ENCODE peak calls at places on chromosome 5, in nine cellular contexts. One of them, this sample, is unnamed.

GRCh38 chr5:68353624-68354023 is 138.1 kb downstream of the PIK3R1 start:
- DNase-seq in HFF-Myc: no peak
- DNase-seq in GM06990: no peak
- DNase-seq in fibroblast of lung: peak
- DNase-seq in choroid plexus epithelial cell: peak
- DNase-seq in neural crest cell: no peak
- DNase-seq in GM23338: no peak
- DNase-seq in BJ: no peak
- DNase-seq in ovary: no peak
- DNase-seq in this sample: no peak

GRCh38 chr5:78716221-78716620 is 67.6 kb upstream of the LHFPL2 start:
- DNase-seq in choroid plexus epithelial cell: peak
- DNase-seq in fibroblast of lung: peak
- DNase-seq in HFF-Myc: no peak
- DNase-seq in BJ: no peak
- DNase-seq in neural crest cell: no peak
- DNase-seq in ovary: no peak
- DNase-seq in GM23338: no peak
- DNase-seq in GM06990: no peak
- DNase-seq in this sample: peak

GRCh38 chr5:5492087-5492933 is 69.8 kb downstream of the ICE1 start:
- DNase-seq in choroid plexus epithelial cell: peak
- DNase-seq in fibroblast of lung: peak
- DNase-seq in neural crest cell: no peak
- DNase-seq in GM06990: no peak
- DNase-seq in ovary: no peak
- DNase-seq in GM23338: peak
- DNase-seq in HFF-Myc: peak
- DNase-seq in BJ: no peak
- DNase-seq in this sample: peak

GRCh38 chr5:15598294-15598902 is 98.4 kb downstream of the FBXL7 start:
- DNase-seq in choroid plexus epithelial cell: peak
- DNase-seq in BJ: no peak
- DNase-seq in fibroblast of lung: no peak
- DNase-seq in GM06990: no peak
- DNase-seq in GM23338: peak
- DNase-seq in neural crest cell: peak
- DNase-seq in HFF-Myc: no peak
- DNase-seq in ovary: no peak
- DNase-seq in this sample: no peak

GRCh38 chr5:144267961-144268513 is 97.4 kb downstream of the KCTD16 start:
- DNase-seq in ovary: no peak
- DNase-seq in BJ: no peak
- DNase-seq in GM23338: no peak
- DNase-seq in HFF-Myc: no peak
- DNase-seq in neural crest cell: no peak
- DNase-seq in choroid plexus epithelial cell: no peak
- DNase-seq in GM06990: no peak
- DNase-seq in fibroblast of lung: no peak
- DNase-seq in this sample: no peak

GRCh38 chr5:28703651-28704260 is 1665.4 kb upstream of the CDH9 start:
- DNase-seq in GM23338: no peak
- DNase-seq in fibroblast of lung: peak
- DNase-seq in BJ: no peak
- DNase-seq in choroid plexus epithelial cell: peak
- DNase-seq in HFF-Myc: no peak
- DNase-seq in GM06990: no peak
- DNase-seq in neural crest cell: no peak
- DNase-seq in ovary: no peak
- DNase-seq in this sample: no peak

GRCh38 chr5:95664204-95664786 is 17.7 kb downstream of the RFESD start:
- DNase-seq in GM06990: peak
- DNase-seq in HFF-Myc: no peak
- DNase-seq in neural crest cell: peak
- DNase-seq in ovary: no peak
- DNase-seq in BJ: peak
- DNase-seq in choroid plexus epithelial cell: peak
- DNase-seq in fibroblast of lung: peak
- DNase-seq in GM23338: peak
- DNase-seq in this sample: no peak

GRCh38 chr5:29238115-29238514 is 1955.4 kb upstream of the CDH6 start:
- DNase-seq in choroid plexus epithelial cell: no peak
- DNase-seq in fibroblast of lung: no peak
- DNase-seq in GM06990: no peak
- DNase-seq in HFF-Myc: no peak
- DNase-seq in ovary: no peak
- DNase-seq in GM23338: peak
- DNase-seq in neural crest cell: no peak
- DNase-seq in BJ: no peak
- DNase-seq in this sample: no peak

GRCh38 chr5:114055318-114055788 is 306.5 kb upstream of the KCNN2 start:
- DNase-seq in HFF-Myc: no peak
- DNase-seq in GM06990: no peak
- DNase-seq in BJ: no peak
- DNase-seq in ovary: peak
- DNase-seq in neural crest cell: peak
- DNase-seq in GM23338: peak
- DNase-seq in fibroblast of lung: peak
- DNase-seq in choroid plexus epithelial cell: peak
- DNase-seq in this sample: peak

GRCh38 chr5:143033535-143034260 is 263.5 kb downstream of the ARHGAP26 start:
- DNase-seq in ovary: no peak
- DNase-seq in fibroblast of lung: peak
- DNase-seq in GM06990: no peak
- DNase-seq in HFF-Myc: peak
- DNase-seq in neural crest cell: no peak
- DNase-seq in BJ: peak
- DNase-seq in choroid plexus epithelial cell: peak
- DNase-seq in GM23338: no peak
- DNase-seq in this sample: peak

GRCh38 chr5:43839218-43839617 is 236.2 kb downstream of the NNT start:
- DNase-seq in HFF-Myc: peak
- DNase-seq in choroid plexus epithelial cell: peak
- DNase-seq in ovary: no peak
- DNase-seq in fibroblast of lung: peak
- DNase-seq in neural crest cell: no peak
- DNase-seq in GM06990: no peak
- DNase-seq in BJ: peak
- DNase-seq in GM23338: no peak
- DNase-seq in this sample: peak

GRCh38 chr5:149840226-149840825 is 104.3 kb downstream of the PDE6A start:
- DNase-seq in ovary: no peak
- DNase-seq in neural crest cell: no peak
- DNase-seq in fibroblast of lung: no peak
- DNase-seq in GM06990: no peak
- DNase-seq in BJ: no peak
- DNase-seq in choroid plexus epithelial cell: peak
- DNase-seq in GM23338: no peak
- DNase-seq in HFF-Myc: no peak
- DNase-seq in this sample: no peak

GRCh38 chr5:84149094-84149493 is 235.6 kb downstream of the EDIL3 start:
- DNase-seq in HFF-Myc: no peak
- DNase-seq in ovary: no peak
- DNase-seq in GM23338: peak
- DNase-seq in GM06990: no peak
- DNase-seq in BJ: no peak
- DNase-seq in choroid plexus epithelial cell: no peak
- DNase-seq in neural crest cell: no peak
- DNase-seq in fibroblast of lung: no peak
- DNase-seq in this sample: no peak

GRCh38 chr5:143641549-143641955 is 170.4 kb upstream of the HMHB1 start:
- DNase-seq in HFF-Myc: peak
- DNase-seq in ovary: no peak
- DNase-seq in neural crest cell: no peak
- DNase-seq in fibroblast of lung: peak
- DNase-seq in choroid plexus epithelial cell: peak
- DNase-seq in GM23338: no peak
- DNase-seq in GM06990: peak
- DNase-seq in BJ: peak
- DNase-seq in this sample: peak

GRCh38 chr5:6649186-6649585 is 15.9 kb downstream of the SRD5A1 start:
- DNase-seq in neural crest cell: no peak
- DNase-seq in BJ: no peak
- DNase-seq in ovary: no peak
- DNase-seq in GM23338: peak
- DNase-seq in HFF-Myc: no peak
- DNase-seq in choroid plexus epithelial cell: no peak
- DNase-seq in fibroblast of lung: no peak
- DNase-seq in GM06990: no peak
- DNase-seq in this sample: no peak

GRCh38 chr5:91288117-91288516 is 95.0 kb downstream of the ARRDC3 start:
- DNase-seq in GM06990: no peak
- DNase-seq in fibroblast of lung: peak
- DNase-seq in GM23338: no peak
- DNase-seq in choroid plexus epithelial cell: peak
- DNase-seq in ovary: no peak
- DNase-seq in neural crest cell: no peak
- DNase-seq in HFF-Myc: peak
- DNase-seq in BJ: no peak
- DNase-seq in this sample: no peak

GRCh38 chr5:171606414-171607024 is 179.1 kb upstream of the SMIM23 start:
- DNase-seq in choroid plexus epithelial cell: peak
- DNase-seq in fibroblast of lung: no peak
- DNase-seq in ovary: no peak
- DNase-seq in HFF-Myc: no peak
- DNase-seq in neural crest cell: no peak
- DNase-seq in GM23338: peak
- DNase-seq in GM06990: no peak
- DNase-seq in BJ: no peak
- DNase-seq in this sample: no peak
- TF ChIP-seq CTCF in choroid plexus epithelial cell: peak
- TF ChIP-seq CTCF in fibroblast of lung: peak
- TF ChIP-seq CTCF in ovary: no peak
- TF ChIP-seq CTCF in HFF-Myc: peak
- TF ChIP-seq CTCF in neural crest cell: peak
- TF ChIP-seq CTCF in GM23338: peak
- TF ChIP-seq CTCF in GM06990: peak
- TF ChIP-seq CTCF in BJ: peak
- TF ChIP-seq CTCF in this sample: peak

GRCh38 chr5:147240266-147240985 is 5.6 kb downstream of the STK32A start:
- DNase-seq in ovary: no peak
- DNase-seq in fibroblast of lung: no peak
- DNase-seq in GM06990: no peak
- DNase-seq in neural crest cell: no peak
- DNase-seq in HFF-Myc: no peak
- DNase-seq in GM23338: peak
- DNase-seq in choroid plexus epithelial cell: no peak
- DNase-seq in BJ: no peak
- DNase-seq in this sample: peak

GRCh38 chr5:147234098-147234824 is 565 bp upstream of the STK32A start:
- DNase-seq in ovary: peak
- DNase-seq in BJ: no peak
- DNase-seq in GM23338: peak
- DNase-seq in GM06990: peak
- DNase-seq in HFF-Myc: no peak
- DNase-seq in neural crest cell: no peak
- DNase-seq in fibroblast of lung: no peak
- DNase-seq in choroid plexus epithelial cell: no peak
- DNase-seq in this sample: no peak

GRCh38 chr5:147234825-147235635 is at the start of gene STK32A:
- DNase-seq in HFF-Myc: no peak
- DNase-seq in BJ: no peak
- DNase-seq in neural crest cell: peak
- DNase-seq in choroid plexus epithelial cell: peak
- DNase-seq in GM23338: peak
- DNase-seq in ovary: peak
- DNase-seq in fibroblast of lung: peak
- DNase-seq in GM06990: no peak
- DNase-seq in this sample: peak
- TF ChIP-seq CTCF in HFF-Myc: no peak
- TF ChIP-seq CTCF in BJ: no peak
- TF ChIP-seq CTCF in neural crest cell: no peak
- TF ChIP-seq CTCF in choroid plexus epithelial cell: no peak
- TF ChIP-seq CTCF in GM23338: no peak
- TF ChIP-seq CTCF in ovary: no peak
- TF ChIP-seq CTCF in fibroblast of lung: no peak
- TF ChIP-seq CTCF in GM06990: no peak
- TF ChIP-seq CTCF in this sample: no peak

GRCh38 chr5:136065588-136065987 is 36.8 kb downstream of the TGFBI start:
- DNase-seq in choroid plexus epithelial cell: no peak
- DNase-seq in GM06990: no peak
- DNase-seq in fibroblast of lung: no peak
- DNase-seq in BJ: no peak
- DNase-seq in ovary: no peak
- DNase-seq in neural crest cell: no peak
- DNase-seq in HFF-Myc: no peak
- DNase-seq in GM23338: no peak
- DNase-seq in this sample: no peak

GRCh38 chr5:136064510-136064909 is 35.7 kb downstream of the TGFBI start:
- DNase-seq in neural crest cell: no peak
- DNase-seq in HFF-Myc: no peak
- DNase-seq in BJ: no peak
- DNase-seq in GM23338: no peak
- DNase-seq in fibroblast of lung: peak
- DNase-seq in choroid plexus epithelial cell: no peak
- DNase-seq in GM06990: no peak
- DNase-seq in ovary: no peak
- DNase-seq in this sample: no peak

GRCh38 chr5:136063778-136064465 is 35.1 kb downstream of the TGFBI start:
- DNase-seq in ovary: no peak
- DNase-seq in BJ: no peak
- DNase-seq in GM06990: no peak
- DNase-seq in choroid plexus epithelial cell: no peak
- DNase-seq in HFF-Myc: no peak
- DNase-seq in fibroblast of lung: no peak
- DNase-seq in neural crest cell: no peak
- DNase-seq in GM23338: no peak
- DNase-seq in this sample: no peak

GRCh38 chr5:136067422-136067821 is 38.6 kb downstream of the TGFBI start:
- DNase-seq in BJ: no peak
- DNase-seq in ovary: no peak
- DNase-seq in neural crest cell: no peak
- DNase-seq in fibroblast of lung: no peak
- DNase-seq in GM06990: no peak
- DNase-seq in choroid plexus epithelial cell: no peak
- DNase-seq in GM23338: no peak
- DNase-seq in HFF-Myc: no peak
- DNase-seq in this sample: peak

GRCh38 chr5:136066705-136067271 is 38.0 kb downstream of the TGFBI start:
- DNase-seq in fibroblast of lung: peak
- DNase-seq in HFF-Myc: no peak
- DNase-seq in neural crest cell: no peak
- DNase-seq in choroid plexus epithelial cell: peak
- DNase-seq in ovary: peak
- DNase-seq in GM23338: peak
- DNase-seq in BJ: no peak
- DNase-seq in GM06990: no peak
- DNase-seq in this sample: peak
- TF ChIP-seq CTCF in fibroblast of lung: peak
- TF ChIP-seq CTCF in HFF-Myc: peak
- TF ChIP-seq CTCF in neural crest cell: no peak
- TF ChIP-seq CTCF in choroid plexus epithelial cell: peak
- TF ChIP-seq CTCF in ovary: peak
- TF ChIP-seq CTCF in GM23338: no peak
- TF ChIP-seq CTCF in BJ: peak
- TF ChIP-seq CTCF in GM06990: no peak
- TF ChIP-seq CTCF in this sample: peak

DNA sequence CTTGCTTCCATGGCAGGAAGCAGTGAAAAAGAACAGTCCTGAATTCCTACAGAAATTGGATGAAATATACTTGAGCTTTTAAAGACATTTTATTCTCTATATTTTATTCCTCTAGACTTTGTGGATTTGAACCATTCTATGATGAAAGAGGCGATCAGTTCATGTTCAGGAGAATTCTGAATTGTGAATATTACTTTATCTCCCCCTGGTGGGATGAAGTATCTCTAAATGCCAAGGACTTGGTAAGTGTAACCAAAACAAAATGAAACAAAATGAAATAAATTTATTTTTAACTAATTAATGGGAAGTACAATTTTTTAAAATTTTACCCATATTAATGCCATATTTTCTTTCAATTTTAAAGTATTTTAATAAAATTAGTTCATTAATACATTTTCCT is 34.1 kb downstream of the STARD4 start:
- DNase-seq in GM23338: no peak
- DNase-seq in GM06990: no peak
- DNase-seq in fibroblast of lung: no peak
- DNase-seq in neural crest cell: no peak
- DNase-seq in BJ: no peak
- DNase-seq in HFF-Myc: no peak
- DNase-seq in choroid plexus epithelial cell: peak
- DNase-seq in ovary: no peak
- DNase-seq in this sample: no peak
- TF ChIP-seq CTCF in GM23338: no peak
- TF ChIP-seq CTCF in GM06990: peak
- TF ChIP-seq CTCF in fibroblast of lung: peak
- TF ChIP-seq CTCF in neural crest cell: peak
- TF ChIP-seq CTCF in BJ: no peak
- TF ChIP-seq CTCF in HFF-Myc: no peak
- TF ChIP-seq CTCF in choroid plexus epithelial cell: no peak
- TF ChIP-seq CTCF in ovary: no peak
- TF ChIP-seq CTCF in this sample: peak